ENCODE peak calls at places on chromosomes 6 and 20, in ten cellular contexts. C is stimulated activated CD4-positive, alpha-beta T cell treated with anti-CD3 and anti-CD28 coated beads, Interleukin-1b, Interleukin-23, amount 100 ng/mL, for 4 hours; T is activated CD8-positive, alpha-beta memory T cell treated with anti-CD3 and anti-CD28 coated beads for 24 hours; F is Caco-2; D is psoas muscle; L is tibial artery; E is HCT116; U is brain microvascular endothelial cell; A is DMS53; I is mammary epithelial cell. X is an unnamed sample.
A peak's percentile ranks its signal among the peaks of the same experiment; 100 is the strongest.

GRCh38 chr20:48194578-48194977 is 409.3 kb upstream of the SULF2 start:
- DNase-seq in E (no peak), A (no peak), U (no peak), C (no peak), T (no peak), L (no peak), D (no peak), F (no peak), I (no peak), X (no peak)

GRCh38 chr6:21135484-21136005 is 458.0 kb upstream of the SOX4 start:
- DNase-seq in E (no peak), L (no peak), A (no peak), U (no peak), C (no peak), F (no peak), T (no peak), D (no peak), I (no peak), X (no peak)

GRCh38 chr6:85360794-85361642 is 88.9 kb upstream of the NT5E start:
- DNase-seq in A (peak; percentile 60), I (peak; percentile 93), E (peak; percentile 94), F (no peak), T (no peak), C (no peak), U (peak; percentile 89), L (peak; percentile 28), D (no peak), X (no peak)

GRCh38 chr6:170524188-170524535 is 28.9 kb downstream of the PSMB1 start:
- DNase-seq in L (no peak), A (no peak), F (no peak), C (no peak), U (no peak), E (no peak), T (no peak), I (no peak), D (peak; percentile 51), X (no peak)

GRCh38 chr6:121879149-121879548 is 443.7 kb downstream of the GJA1 start:
- DNase-seq in T (no peak), F (no peak), A (no peak), D (no peak), C (no peak), U (peak; percentile 56), E (no peak), L (no peak), I (no peak), X (no peak)

GRCh38 chr6:22756365-22756764 is 187.0 kb downstream of the HDGFL1 start:
- DNase-seq in L (no peak), F (no peak), U (no peak), A (no peak), D (no peak), E (no peak), C (no peak), I (peak; percentile 76), T (no peak), X (no peak)

GRCh38 chr20:20956586-20956985 is 149.6 kb downstream of the LINC00237 start:
- DNase-seq in A (no peak), T (no peak), D (no peak), U (no peak), F (no peak), E (no peak), C (no peak), I (no peak), L (no peak), X (peak; percentile 44)

GRCh38 chr6:54878705-54879104 is 32.1 kb downstream of the FAM83B start:
- DNase-seq in F (no peak), T (no peak), D (no peak), C (no peak), U (no peak), L (no peak), A (peak; percentile 75), I (no peak), E (no peak), X (no peak)

GRCh38 chr6:156557269-156557885 is 219.8 kb upstream of the ARID1B start:
- DNase-seq in U (peak; percentile 6), L (peak; percentile 33), T (no peak), D (no peak), E (no peak), I (no peak), C (no peak), F (no peak), A (peak; percentile 96), X (peak; percentile 66)

GRCh38 chr6:106514281-106514885 is 114.9 kb downstream of the RTN4IP1 start:
- DNase-seq in D (no peak), T (no peak), E (no peak), U (no peak), F (no peak), L (no peak), A (peak; percentile 13), C (no peak), I (peak; percentile 40), X (no peak)

GRCh38 chr6:55265409-55266114 is 61.7 kb upstream of the GFRAL start:
- DNase-seq in L (no peak), E (no peak), A (no peak), T (no peak), F (no peak), C (no peak), U (no peak), D (no peak), I (no peak), X (no peak)

GRCh38 chr6:71579902-71580301 is 291.3 kb downstream of the OGFRL1 start:
- DNase-seq in E (no peak), U (no peak), C (no peak), T (no peak), F (no peak), D (no peak), I (no peak), A (no peak), L (no peak), X (no peak)

GRCh38 chr6:17013701-17014100 is 88.1 kb upstream of the STMND1 start:
- DNase-seq in U (peak; percentile 33), L (no peak), I (peak; percentile 50), F (no peak), D (no peak), T (no peak), C (no peak), A (no peak), E (no peak), X (no peak)

GRCh38 chr20:43840382-43841070 is 74.1 kb upstream of the TOX2 start:
- DNase-seq in L (no peak), U (no peak), I (no peak), F (peak; percentile 59), E (peak; percentile 12), D (no peak), C (peak; percentile 15), T (no peak), A (peak; percentile 36), X (no peak)

GRCh38 chr6:28922841-28923317 is 906 bp downstream of the TRIM27 start:
- DNase-seq in T (peak; percentile 83), L (peak; percentile 41), F (no peak), E (no peak), C (no peak), I (peak; percentile 32), U (peak; percentile 23), A (peak; percentile 77), D (no peak), X (no peak)

GRCh38 chr6:73624896-73625295 is 28.9 kb downstream of the SLC17A5 start:
- DNase-seq in T (no peak), C (no peak), I (no peak), E (no peak), L (no peak), F (no peak), U (no peak), A (no peak), D (no peak), X (no peak)

GRCh38 chr20:46021361-46022359 is 7.4 kb upstream of the SLC12A5 start:
- DNase-seq in E (no peak), I (no peak), L (no peak), D (no peak), U (no peak), A (peak; percentile 86), C (peak; percentile 38), F (peak; percentile 87), T (peak; percentile 73), X (peak; percentile 43)

GRCh38 chr6:1335367-1336037 is 23.6 kb downstream of the FOXQ1 start:
- DNase-seq in T (no peak), U (no peak), C (no peak), E (peak; percentile 87), A (no peak), L (no peak), I (peak; percentile 97), D (no peak), F (peak; percentile 94), X (no peak)

GRCh38 chr20:32343438-32343837 is 14.7 kb upstream of the ASXL1 start:
- DNase-seq in F (peak; percentile 25), A (no peak), L (no peak), U (no peak), E (no peak), I (peak; percentile 76), D (no peak), C (no peak), T (peak; percentile 15), X (no peak)

GRCh38 chr6:86715676-86716075 is 221.7 kb upstream of the HTR1E start:
- DNase-seq in T (no peak), L (no peak), E (no peak), C (no peak), D (no peak), A (no peak), I (peak; percentile 76), F (peak; percentile 74), U (no peak), X (no peak)

GRCh38 chr6:5238336-5238735 is 22.4 kb downstream of the LYRM4 start:
- DNase-seq in C (no peak), F (no peak), L (no peak), I (no peak), A (no peak), U (no peak), T (no peak), E (no peak), D (no peak), X (no peak)

GRCh38 chr6:25186919-25187318 is 92.3 kb upstream of the CARMIL1 start:
- DNase-seq in I (peak; percentile 11), L (no peak), U (no peak), F (no peak), E (no peak), A (peak; percentile 24), T (no peak), D (no peak), C (no peak), X (no peak)

GRCh38 chr20:1121439-1121838 is 3.0 kb downstream of the PSMF1 start:
- DNase-seq in U (no peak), A (no peak), E (no peak), T (no peak), D (no peak), F (no peak), L (no peak), C (no peak), I (no peak), X (no peak)

GRCh38 chr6:137389150-137389664 is 105.0 kb downstream of the OLIG3 start:
- DNase-seq in L (peak; percentile 32), E (no peak), C (peak; percentile 39), T (peak; percentile 76), F (no peak), D (no peak), I (peak; percentile 10), A (no peak), U (peak; percentile 1), X (no peak)

GRCh38 chr20:21393142-21393541 is 4.2 kb downstream of the NKX2-4 start:
- DNase-seq in T (no peak), C (no peak), D (no peak), A (no peak), F (no peak), E (no peak), U (no peak), L (no peak), I (no peak), X (no peak)

GRCh38 chr6:56851541-56852248 is 103.2 kb upstream of the BEND6 start:
- DNase-seq in L (peak; percentile 42), D (peak; percentile 22), I (peak; percentile 81), F (no peak), E (no peak), C (no peak), A (peak; percentile 84), U (peak; percentile 86), T (no peak), X (no peak)

GRCh38 chr20:43667341-43668132 is 623 bp downstream of the MYBL2 start:
- DNase-seq in E (no peak), A (peak; percentile 61), T (peak; percentile 61), L (no peak), I (no peak), U (no peak), F (peak; percentile 64), C (no peak), D (no peak), X (no peak)

GRCh38 chr6:44499609-44500008 is 112.1 kb downstream of the CDC5L start:
- DNase-seq in E (no peak), U (no peak), T (no peak), A (no peak), C (no peak), D (no peak), F (no peak), L (no peak), I (no peak), X (no peak)

X was measured in anterior cingulate cortex.